ENCODE peak calls at places on chromosomes 1 and 21, in four cellular contexts. I, W, E and J are unnamed samples.

GRCh38 chr1:18923721-18924610 is 21.6 kb upstream of the ALDH4A1 start:
- DNase-seq in I (peak), W (no peak), E (no peak), J (no peak)

GRCh38 chr1:197614916-197615692 is 160.2 kb downstream of the DENND1B start:
- DNase-seq in I (no peak), W (peak), E (no peak), J (no peak)

GRCh38 chr1:164602480-164603093 is 43.6 kb downstream of the PBX1 start:
- DNase-seq in I (peak), W (no peak), E (peak), J (no peak)

GRCh38 chr1:30274176-30274936 is 449.0 kb downstream of the MATN1 start:
- DNase-seq in I (no peak), W (no peak), E (no peak), J (no peak)

GRCh38 chr1:213507472-213508223 is 456.6 kb downstream of the RPS6KC1 start:
- DNase-seq in I (no peak), W (no peak), E (no peak), J (no peak)

GRCh38 chr1:245997471-245998258 is 509.4 kb downstream of the SMYD3 start:
- DNase-seq in I (no peak), W (no peak), E (no peak), J (no peak)

GRCh38 chr1:21857142-21857839 is 45.2 kb downstream of the LDLRAD2 start:
- DNase-seq in I (no peak), W (no peak), E (no peak), J (peak)

GRCh38 chr1:100037665-100038400 is 68.0 kb downstream of the SLC35A3 start:
- DNase-seq in I (peak), W (peak), E (peak), J (peak)

GRCh38 chr1:230328342-230329015 is 97.7 kb downstream of the PGBD5 start:
- DNase-seq in I (no peak), W (no peak), E (no peak), J (no peak)

GRCh38 chr1:23035823-23036452 is 16.7 kb downstream of the KDM1A start:
- DNase-seq in I (no peak), W (no peak), E (no peak), J (no peak)

GRCh38 chr1:212915245-212916091 is 34.9 kb upstream of the VASH2 start:
- DNase-seq in I (no peak), W (no peak), E (peak), J (no peak)

GRCh38 chr1:228150458-228151169 is 884 bp downstream of the GJC2 start:
- DNase-seq in I (peak), W (no peak), E (peak), J (peak)

GRCh38 chr21:41366522-41367151 is 4.8 kb downstream of the MX2 start:
- DNase-seq in I (no peak), W (no peak), E (no peak), J (peak)

GRCh38 chr1:21534674-21535378 is 25.6 kb downstream of the ALPL start:
- DNase-seq in I (no peak), W (peak), E (no peak), J (no peak)

GRCh38 chr1:205248793-205249601 is 21.3 kb downstream of the TMCC2 start:
- DNase-seq in I (no peak), W (peak), E (peak), J (no peak)

GRCh38 chr1:147486876-147487656 is 54.2 kb upstream of the BCL9 start:
- DNase-seq in I (no peak), W (no peak), E (no peak), J (no peak)

GRCh38 chr1:29513357-29513756 is 277.0 kb downstream of the PTPRU start:
- DNase-seq in I (peak), W (peak), E (no peak), J (peak)

GRCh38 chr1:93681095-93681548 is 515 bp downstream of the BCAR3 start:
- DNase-seq in I (no peak), W (no peak), E (peak), J (no peak)

GRCh38 chr1:56516539-56517252 is 62.7 kb downstream of the PLPP3 start:
- DNase-seq in I (no peak), W (peak), E (no peak), J (no peak)

GRCh38 chr1:87330954-87331318 is 2.3 kb downstream of the LMO4 start:
- DNase-seq in I (no peak), W (no peak), E (no peak), J (no peak)

GRCh38 chr21:31873275-31873695 is 465 bp downstream of the HUNK start:
- DNase-seq in I (no peak), W (no peak), E (peak), J (no peak)

GRCh38 chr1:52702886-52703787 is 5.0 kb upstream of the COA7 start:
- DNase-seq in I (peak), W (peak), E (peak), J (peak)
- TF ChIP-seq POLR2A in I (peak), W (no peak), E (peak), J (peak)

GRCh38 chr1:226749467-226749866 is 10.4 kb upstream of the ITPKB start:
- DNase-seq in I (no peak), W (no peak), E (no peak), J (no peak)

GRCh38 chr1:226751214-226751613 is 12.1 kb upstream of the ITPKB start:
- DNase-seq in I (no peak), W (no peak), E (no peak), J (no peak)

GRCh38 chr1:226754097-226754496 is 15.0 kb upstream of the ITPKB start:
- DNase-seq in I (no peak), W (no peak), E (no peak), J (no peak)

GRCh38 chr1:226754797-226755533 is 15.9 kb upstream of the ITPKB start:
- DNase-seq in I (no peak), W (peak), E (no peak), J (no peak)

DNA sequence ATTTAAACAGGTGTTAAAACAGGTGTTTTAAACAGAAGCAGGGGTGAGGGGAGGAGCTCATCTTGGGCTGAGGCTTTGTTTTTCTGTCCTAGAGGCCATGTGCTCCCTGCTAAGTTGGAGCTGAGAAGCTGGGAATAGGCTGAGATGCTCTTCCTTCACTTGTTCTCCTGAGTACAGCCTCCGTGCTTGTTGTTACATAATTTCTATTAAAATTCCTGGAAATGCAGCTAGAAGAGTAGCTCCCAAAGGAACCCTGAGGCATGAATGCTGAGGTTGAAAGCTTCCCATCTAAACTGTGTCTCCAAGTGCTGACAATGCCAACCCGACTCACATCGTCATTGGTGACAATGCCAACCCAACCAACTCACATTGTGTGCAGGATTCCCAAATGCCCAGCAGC is 12.6 kb upstream of the ITPKB start:
- DNase-seq in I (no peak), W (no peak), E (no peak), J (no peak)
- TF ChIP-seq POLR2A in I (no peak), W (no peak), E (no peak), J (no peak)

DNA sequence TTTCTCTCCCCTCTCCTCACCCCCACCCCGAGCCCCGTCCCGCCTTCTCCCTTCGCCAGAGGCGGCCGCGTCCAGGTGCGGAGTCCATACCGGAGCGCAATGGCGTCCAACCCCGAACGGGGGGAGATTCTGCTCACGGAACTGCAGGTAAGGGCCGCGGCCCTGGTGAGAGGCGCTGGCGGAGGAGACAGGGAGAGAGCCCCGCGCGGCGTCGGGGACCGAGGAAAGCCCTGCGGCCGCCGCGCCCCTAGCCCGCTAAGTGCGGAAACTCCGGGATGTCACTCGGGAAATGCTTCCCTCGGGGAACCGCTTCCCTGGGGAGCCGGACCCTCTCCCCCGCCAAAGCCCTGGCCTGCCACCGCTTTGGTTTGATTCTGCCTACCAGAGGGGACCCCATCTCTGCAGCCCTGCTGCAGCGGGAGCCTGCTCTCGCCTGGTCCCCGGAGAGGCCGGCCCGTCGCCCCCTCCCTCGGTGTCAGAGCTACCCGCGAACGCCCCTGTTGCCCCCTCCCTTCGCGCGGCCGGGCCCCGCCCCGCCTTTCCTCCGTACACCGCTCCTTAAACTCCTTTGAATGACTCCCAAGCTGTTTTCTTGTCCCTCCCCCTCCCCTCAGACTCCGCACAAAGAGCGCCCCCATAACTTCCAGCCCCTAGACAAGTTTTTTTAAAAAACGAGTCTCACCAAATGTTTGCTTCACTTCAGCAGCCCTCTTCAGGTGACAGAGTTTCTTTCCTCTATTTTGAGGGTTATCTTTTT is 587 bp downstream of the PKN2 start:
- DNase-seq in I (peak), W (peak), E (peak), J (peak)
- TF ChIP-seq POLR2A in I (no peak), W (no peak), E (no peak), J (peak)

GRCh38 chr1:85708826-85709222 is 591 bp upstream of the ZNHIT6 start:
- DNase-seq in I (no peak), W (no peak), E (no peak), J (no peak)

GRCh38 chr1:85707267-85707989 is 805 bp downstream of the ZNHIT6 start:
- DNase-seq in I (no peak), W (peak), E (no peak), J (no peak)

GRCh38 chr1:85705940-85706339 is 2.3 kb downstream of the ZNHIT6 start:
- DNase-seq in I (no peak), W (no peak), E (no peak), J (no peak)

GRCh38 chr1:85707990-85708825 is at the start of gene ZNHIT6:
- DNase-seq in I (peak), W (peak), E (peak), J (peak)
- TF ChIP-seq POLR2A in I (peak), W (peak), E (peak), J (peak)